ENCODE peak calls at places on chromosomes 7 and 10, in five cellular contexts. One of them, this sample, is unnamed.
A peak's percentile ranks its signal among the peaks of the same experiment; 100 is the strongest.

GRCh38 chr10:131811239-131812011 is 89.4 kb upstream of the PPP2R2D start:
- DNase-seq in tibial nerve: no peak
- DNase-seq in midbrain: no peak
- DNase-seq in WTC11: no peak
- DNase-seq in aorta: peak; percentile 68
- DNase-seq in this sample: no peak

GRCh38 chr7:3696113-3696512 is 395.1 kb downstream of the SDK1 start:
- DNase-seq in WTC11: no peak
- DNase-seq in aorta: no peak
- DNase-seq in midbrain: no peak
- DNase-seq in tibial nerve: no peak
- DNase-seq in this sample: no peak

GRCh38 chr10:125982256-125982948 is 86.0 kb downstream of the FANK1 start:
- DNase-seq in tibial nerve: peak; percentile 74
- DNase-seq in aorta: no peak
- DNase-seq in midbrain: peak; percentile 84
- DNase-seq in WTC11: peak; percentile 33
- DNase-seq in this sample: no peak

GRCh38 chr10:20922461-20922860 is 25.4 kb upstream of the NEBL start:
- DNase-seq in aorta: no peak
- DNase-seq in tibial nerve: no peak
- DNase-seq in midbrain: no peak
- DNase-seq in WTC11: no peak
- DNase-seq in this sample: no peak

GRCh38 chr10:129099486-129099885 is 367.6 kb upstream of the MGMT start:
- DNase-seq in WTC11: no peak
- DNase-seq in tibial nerve: no peak
- DNase-seq in aorta: no peak
- DNase-seq in midbrain: no peak
- DNase-seq in this sample: no peak

GRCh38 chr10:3482200-3482993 is 302.6 kb downstream of the KLF6 start:
- DNase-seq in tibial nerve: peak; percentile 66
- DNase-seq in WTC11: no peak
- DNase-seq in midbrain: no peak
- DNase-seq in aorta: no peak
- DNase-seq in this sample: peak; percentile 67

GRCh38 chr10:43854042-43854441 is 205.4 kb upstream of the ZNF32 start:
- DNase-seq in aorta: no peak
- DNase-seq in midbrain: no peak
- DNase-seq in tibial nerve: no peak
- DNase-seq in WTC11: no peak
- DNase-seq in this sample: no peak

GRCh38 chr10:133453516-133454203 is at the start of gene SCART1:
- DNase-seq in aorta: no peak
- DNase-seq in midbrain: no peak
- DNase-seq in WTC11: no peak
- DNase-seq in tibial nerve: no peak
- DNase-seq in this sample: no peak

GRCh38 chr10:35523670-35524225 is 81.4 kb upstream of the GJD4 start:
- DNase-seq in aorta: no peak
- DNase-seq in WTC11: no peak
- DNase-seq in midbrain: no peak
- DNase-seq in tibial nerve: no peak
- DNase-seq in this sample: no peak

GRCh38 chr10:91798736-91799579 is 732 bp downstream of the TNKS2 start:
- DNase-seq in WTC11: peak; percentile 55
- DNase-seq in tibial nerve: peak; percentile 16
- DNase-seq in midbrain: peak; percentile 40
- DNase-seq in aorta: no peak
- DNase-seq in this sample: no peak

GRCh38 chr10:104614245-104614831 is 26.8 kb upstream of the SORCS3 start:
- DNase-seq in WTC11: peak; percentile 66
- DNase-seq in tibial nerve: no peak
- DNase-seq in midbrain: no peak
- DNase-seq in aorta: no peak
- DNase-seq in this sample: no peak

GRCh38 chr7:33743594-33743993 is 161.7 kb upstream of the BMPER start:
- DNase-seq in midbrain: no peak
- DNase-seq in tibial nerve: no peak
- DNase-seq in aorta: no peak
- DNase-seq in WTC11: no peak
- DNase-seq in this sample: no peak